ENCODE peak calls at places on chromosomes 13 and 19, in ten cellular contexts. F, D, X, R, I, Y, E, T, Q and W are unnamed samples.

GRCh38 chr19:49127674-49128544 is 8.6 kb downstream of the PPFIA3 start:
- DNase-seq in Y (peak; percentile 97), F (peak; percentile 97), E (peak; percentile 98), D (peak; percentile 96), R (peak; percentile 97), I (peak; percentile 99), X (peak; percentile 98), T (peak; percentile 95), Q (no peak), W (peak; percentile 98)

GRCh38 chr19:7397687-7398086 is 49.0 kb downstream of the ARHGEF18 start:
- DNase-seq in T (no peak), F (no peak), E (no peak), I (no peak), Q (no peak), R (no peak), D (no peak), Y (no peak), X (no peak), W (no peak)

GRCh38 chr13:95349267-95349666 is 48.0 kb upstream of the ABCC4 start:
- DNase-seq in X (no peak), R (no peak), T (no peak), Q (no peak), F (no peak), D (no peak), Y (no peak), E (no peak), I (no peak), W (no peak)

GRCh38 chr19:11555246-11555645 is 3.8 kb downstream of the ELOF1 start:
- DNase-seq in T (no peak), I (no peak), D (no peak), Y (no peak), X (no peak), Q (no peak), F (no peak), E (no peak), R (no peak), W (no peak)

GRCh38 chr13:89937420-89937819 is 1410.1 kb upstream of the MIR17HG start:
- DNase-seq in D (no peak), F (no peak), T (no peak), X (no peak), E (no peak), Q (no peak), I (no peak), Y (no peak), R (no peak), W (no peak)

GRCh38 chr19:45508681-45508930 is 1.3 kb downstream of the VASP start:
- DNase-seq in D (no peak), Q (no peak), T (no peak), R (no peak), I (no peak), E (peak; percentile 50), Y (no peak), X (no peak), F (no peak), W (no peak)

GRCh38 chr19:14632286-14632685 is 42.4 kb downstream of the ADGRE3 start:
- DNase-seq in F (no peak), X (peak; percentile 26), E (no peak), R (no peak), Q (no peak), T (peak; percentile 75), Y (no peak), I (no peak), D (no peak), W (no peak)

GRCh38 chr13:43804461-43805070 is 17.8 kb upstream of the ENOX1 start:
- DNase-seq in R (no peak), Q (no peak), Y (no peak), F (no peak), E (no peak), T (peak; percentile 55), D (peak; percentile 66), X (peak; percentile 83), I (no peak), W (no peak)

GRCh38 chr19:46211201-46211881 is 18.2 kb upstream of the IGFL1 start:
- DNase-seq in T (peak; percentile 72), E (no peak), R (peak; percentile 53), D (peak; percentile 53), F (peak; percentile 72), I (no peak), X (peak; percentile 54), Y (no peak), Q (peak; percentile 68), W (no peak)

GRCh38 chr13:23813635-23814034 is 75.6 kb downstream of the MIPEP start:
- DNase-seq in E (no peak), T (no peak), X (no peak), I (no peak), Q (no peak), R (no peak), D (no peak), Y (no peak), F (no peak), W (no peak)

GRCh38 chr13:23806874-23807522 is 82.2 kb downstream of the MIPEP start:
- DNase-seq in D (no peak), X (no peak), E (no peak), I (no peak), Y (no peak), R (no peak), T (no peak), F (no peak), Q (no peak), W (no peak)

GRCh38 chr13:23811366-23812027 is 77.7 kb downstream of the MIPEP start:
- DNase-seq in R (no peak), X (no peak), Q (no peak), I (no peak), D (no peak), F (no peak), T (no peak), E (no peak), Y (no peak), W (no peak)

GRCh38 chr13:23808803-23809202 is 80.4 kb downstream of the MIPEP start:
- DNase-seq in I (no peak), R (no peak), X (no peak), Y (no peak), F (no peak), Q (no peak), E (no peak), D (no peak), T (no peak), W (no peak)

DNA sequence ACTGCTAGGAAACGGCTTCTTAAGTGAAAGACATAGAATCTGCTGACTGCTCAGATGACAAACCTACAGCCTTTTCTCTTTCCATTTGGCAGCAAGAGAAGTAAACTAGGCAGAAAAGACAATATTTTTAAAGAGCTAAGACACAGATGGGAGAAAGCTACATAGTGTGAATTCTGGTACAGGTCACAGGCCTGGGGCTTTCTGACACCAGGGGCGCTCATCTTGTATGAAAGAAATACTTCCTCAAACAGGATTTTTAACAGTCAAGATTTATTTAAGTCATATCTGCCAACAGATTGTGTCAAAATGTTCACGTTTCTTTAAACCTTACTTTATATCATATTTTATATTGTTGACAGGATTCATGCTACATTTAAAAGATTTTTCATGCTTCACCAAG is 78.4 kb downstream of the MIPEP start:
- DNase-seq in E (no peak), D (no peak), X (no peak), Q (no peak), R (no peak), I (no peak), Y (no peak), T (no peak), F (no peak), W (no peak)
- TF ChIP-seq CTCF in E (no peak), D (no peak), X (no peak), Q (no peak), R (no peak), I (no peak), Y (peak; percentile 43), T (no peak), F (no peak), W (no peak)

GRCh38 chr19:2255982-2256685 is at the start of gene JSRP1:
- DNase-seq in R (no peak), E (peak; percentile 75), T (no peak), D (no peak), Q (no peak), I (no peak), F (no peak), Y (no peak), X (no peak), W (no peak)
- TF ChIP-seq POLR2A in R (no peak), E (no peak), T (no peak), D (no peak), Q (no peak), I (no peak), F (no peak), Y (no peak), X (no peak), W (no peak)

DNA sequence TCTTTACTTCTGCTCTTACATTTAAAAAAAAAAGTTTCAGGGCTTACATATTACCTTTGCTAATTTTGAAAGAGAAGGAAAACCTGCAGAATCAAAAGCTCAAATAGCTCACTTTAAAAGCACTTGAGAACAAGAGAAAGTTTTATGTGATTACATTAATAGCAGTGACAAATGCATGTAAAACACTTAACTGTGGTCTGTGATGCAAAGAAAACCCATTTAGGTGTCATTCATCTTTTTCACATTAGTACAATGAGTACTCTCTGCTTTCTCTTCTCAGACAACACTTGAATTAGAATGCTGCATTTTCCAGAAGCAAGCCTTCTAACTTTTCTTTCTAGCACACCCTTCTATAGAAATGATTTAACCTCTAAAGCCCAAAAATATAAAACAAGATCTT is 460.9 kb downstream of the KLF5 start:
- DNase-seq in T (no peak), Y (no peak), E (no peak), I (no peak), X (no peak), Q (no peak), D (no peak), F (no peak), R (no peak), W (no peak)
- TF ChIP-seq POLR2AphosphoS5 in T (no peak), Y (no peak), E (no peak), I (no peak), X (no peak), Q (no peak), D (no peak), F (no peak), R (no peak), W (no peak)

GRCh38 chr13:98289339-98289935 is 112.4 kb upstream of the RNF113B start:
- DNase-seq in E (no peak), T (no peak), Q (no peak), Y (no peak), X (no peak), I (no peak), D (no peak), F (no peak), R (no peak), W (no peak)
- TF ChIP-seq CTCF in E (no peak), T (no peak), Q (no peak), Y (no peak), X (no peak), I (no peak), D (no peak), F (no peak), R (no peak), W (no peak)

DNA sequence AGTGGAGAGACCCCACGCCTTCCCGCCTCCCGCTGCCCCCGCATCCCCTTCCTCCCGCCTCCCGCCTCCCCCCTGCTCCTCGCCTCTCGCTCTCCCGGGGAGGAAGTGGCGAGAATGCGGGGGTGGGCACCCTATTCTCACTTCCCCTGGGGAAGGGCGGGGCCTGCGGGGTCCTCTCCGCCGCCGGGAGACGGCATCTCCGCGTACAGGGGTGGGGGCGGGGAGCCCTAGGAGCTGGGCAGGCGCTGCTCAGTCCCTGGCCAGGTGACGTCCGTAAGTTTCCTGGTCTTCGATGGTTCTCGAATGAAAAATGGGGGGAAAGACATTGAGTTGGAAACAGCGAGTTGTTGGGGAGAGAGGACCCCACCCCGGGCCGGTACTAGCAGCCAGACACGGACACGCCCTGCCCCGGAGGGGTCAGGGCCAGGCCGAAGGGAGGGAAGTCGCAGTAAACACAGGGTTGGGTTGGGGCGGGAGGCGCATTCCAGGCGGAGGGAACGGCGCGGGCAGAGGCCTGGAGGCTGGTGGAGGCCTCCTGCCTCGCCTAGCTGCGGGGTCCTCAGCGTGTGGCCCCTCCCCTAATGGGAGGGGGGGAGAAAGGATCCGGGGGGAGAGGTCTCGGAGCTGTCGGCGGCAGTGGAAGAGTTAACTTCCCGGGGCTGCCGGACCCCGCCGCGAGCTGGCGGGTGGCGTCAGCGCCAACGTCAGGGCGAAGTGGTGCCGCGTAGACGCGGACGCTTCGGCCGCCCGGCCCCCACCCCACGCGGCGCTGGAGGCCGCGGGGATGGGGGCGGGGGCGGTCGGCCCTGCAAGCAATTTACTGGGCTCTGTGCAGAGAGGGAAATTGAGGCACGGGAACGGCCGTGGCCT is 10.4 kb upstream of the JUND start:
- DNase-seq in X (peak; percentile 72), E (peak; percentile 95), Y (peak; percentile 98), T (no peak), F (peak; percentile 80), I (no peak), R (peak; percentile 82), Q (no peak), D (peak; percentile 78), W (peak; percentile 90)
- TF ChIP-seq POLR2A in X (peak; percentile 35), E (peak; percentile 87), Y (peak; percentile 70), T (peak; percentile 2), F (peak; percentile 58), I (no peak), R (no peak), Q (no peak), D (peak; percentile 49), W (peak; percentile 88)